ENCODE peak calls at places on chromosome 1, in seven cellular contexts. H is IMR-90, K is SJSA1, Y is keratinocyte, X is ovary, O is psoas muscle, S is HCT116. U is an unnamed sample.

GRCh38 chr1:20727746-20728316 is 4.7 kb downstream of the SH2D5 start:
- DNase-seq in H (no peak), K (no peak), Y (no peak), X (peak; percentile 36), O (no peak), S (no peak), U (no peak)

GRCh38 chr1:202807926-202808757 is at the start of gene KDM5B:
- DNase-seq in H (peak; percentile 78), K (peak; percentile 60), Y (no peak), X (peak; percentile 87), O (peak; percentile 70), S (peak; percentile 40), U (peak; percentile 75)

GRCh38 chr1:9476790-9477463 is 62.3 kb upstream of the SLC25A33 start:
- DNase-seq in H (peak; percentile 40), K (peak; percentile 13), Y (peak; percentile 98), X (no peak), O (no peak), S (no peak), U (no peak)

GRCh38 chr1:59150537-59151386 is 146.1 kb upstream of the FGGY start:
- DNase-seq in H (peak; percentile 100), K (peak; percentile 97), Y (peak; percentile 96), X (peak; percentile 84), O (peak; percentile 87), S (peak; percentile 56), U (peak; percentile 82)

GRCh38 chr1:235160395-235160964 is 570 bp downstream of the RBM34 start:
- DNase-seq in H (peak; percentile 64), K (no peak), Y (no peak), X (no peak), O (no peak), S (peak; percentile 37), U (no peak)

GRCh38 chr1:100810360-100810759 is 84.3 kb downstream of the EXTL2 start:
- DNase-seq in H (peak; percentile 43), K (no peak), Y (no peak), X (no peak), O (no peak), S (no peak), U (no peak)

GRCh38 chr1:202968351-202968750 is 1.3 kb upstream of the CYB5R1 start:
- DNase-seq in H (no peak), K (no peak), Y (no peak), X (no peak), O (no peak), S (no peak), U (no peak)

GRCh38 chr1:111561328-111561727 is 57.9 kb upstream of the ADORA3 start:
- DNase-seq in H (no peak), K (no peak), Y (no peak), X (no peak), O (no peak), S (no peak), U (no peak)

GRCh38 chr1:42886800-42887199 is 40.4 kb downstream of the ZNF691 start:
- DNase-seq in H (no peak), K (no peak), Y (no peak), X (peak; percentile 43), O (no peak), S (no peak), U (no peak)

GRCh38 chr1:60078182-60078581 is 4.6 kb upstream of the C1orf87 start:
- DNase-seq in H (no peak), K (peak; percentile 68), Y (no peak), X (no peak), O (no peak), S (no peak), U (no peak)

GRCh38 chr1:39639333-39640130 is at the start of gene HEYL:
- DNase-seq in H (peak; percentile 19), K (peak; percentile 98), Y (no peak), X (peak; percentile 81), O (peak; percentile 79), S (peak; percentile 65), U (peak; percentile 85)

GRCh38 chr1:35029756-35030155 is 2.0 kb downstream of the ZMYM6 start:
- DNase-seq in H (no peak), K (no peak), Y (no peak), X (no peak), O (no peak), S (no peak), U (no peak)

GRCh38 chr1:198556969-198557368 is 16.5 kb upstream of the ATP6V1G3 start:
- DNase-seq in H (no peak), K (no peak), Y (no peak), X (no peak), O (peak; percentile 16), S (no peak), U (peak; percentile 26)

GRCh38 chr1:22303816-22304215 is 147.8 kb upstream of the ZBTB40 start:
- DNase-seq in H (no peak), K (no peak), Y (no peak), X (no peak), O (no peak), S (no peak), U (no peak)

GRCh38 chr1:27137022-27137542 is 17.8 kb downstream of the SLC9A1 start:
- DNase-seq in H (no peak), K (no peak), Y (no peak), X (no peak), O (peak; percentile 57), S (no peak), U (peak; percentile 67)

GRCh38 chr1:192788184-192788583 is 20.7 kb upstream of the RGS2 start:
- DNase-seq in H (peak; percentile 85), K (peak; percentile 10), Y (no peak), X (no peak), O (peak; percentile 46), S (no peak), U (no peak)

GRCh38 chr1:30657131-30658013 is 66.0 kb downstream of the MATN1 start:
- DNase-seq in H (no peak), K (no peak), Y (no peak), X (peak; percentile 21), O (no peak), S (peak; percentile 35), U (no peak)

GRCh38 chr1:231601775-231602674 is 24.6 kb upstream of the DISC1 start:
- DNase-seq in H (peak; percentile 21), K (no peak), Y (no peak), X (no peak), O (no peak), S (no peak), U (no peak)

GRCh38 chr1:213164561-213164960 is 113.5 kb downstream of the RPS6KC1 start:
- DNase-seq in H (no peak), K (no peak), Y (no peak), X (no peak), O (no peak), S (no peak), U (no peak)

GRCh38 chr1:39852214-39852791 is 31.0 kb downstream of the TRIT1 start:
- DNase-seq in H (peak; percentile 18), K (no peak), Y (no peak), X (no peak), O (no peak), S (no peak), U (no peak)

DNA sequence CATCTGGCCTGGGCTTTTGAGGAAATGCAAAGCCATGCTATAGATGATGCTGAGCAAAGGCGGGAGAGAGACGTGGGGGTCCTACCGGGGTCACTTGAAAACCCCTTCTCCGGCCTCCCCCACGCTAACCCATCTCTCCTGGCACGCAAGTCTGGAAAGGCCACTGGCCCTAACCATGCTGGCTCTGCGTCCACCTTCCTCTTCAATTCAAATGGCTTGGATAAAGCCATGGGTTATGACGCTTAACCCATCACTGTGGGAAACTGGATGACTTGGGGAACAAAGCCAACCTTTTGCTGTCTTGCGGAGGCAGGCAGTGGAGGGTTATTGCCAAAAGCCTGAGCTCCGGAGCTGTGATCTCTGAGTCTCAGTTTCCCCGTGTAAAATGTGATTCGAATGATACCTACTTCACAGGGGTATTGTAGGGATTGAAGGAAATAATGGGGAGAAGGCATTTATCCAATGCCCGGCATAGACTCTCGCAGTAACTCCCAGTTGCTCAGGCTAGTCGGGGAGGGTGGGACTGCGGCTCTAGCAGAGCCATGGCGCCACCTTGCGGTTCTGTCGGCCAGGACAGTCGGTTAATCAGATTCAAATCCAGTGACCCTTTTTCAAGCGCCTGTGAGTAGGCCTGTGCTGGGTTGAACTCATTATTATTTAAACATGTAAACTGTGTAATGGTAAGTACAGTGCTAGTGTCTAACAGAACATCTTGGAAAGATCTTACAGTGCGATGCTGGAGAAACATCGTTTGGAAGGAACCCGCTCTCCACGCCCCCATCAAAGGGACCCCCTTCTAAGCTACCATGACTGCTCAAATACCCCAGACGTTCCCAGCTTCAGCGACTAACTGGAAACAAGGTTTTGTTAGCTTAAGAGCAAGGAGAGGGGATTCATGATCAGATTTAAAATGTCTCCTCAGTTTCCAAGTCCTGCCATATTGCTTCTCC is 20.3 kb downstream of the NEK2 start:
- DNase-seq in H (peak; percentile 84), K (peak; percentile 69), Y (no peak), X (peak; percentile 93), O (peak; percentile 87), S (peak; percentile 67), U (peak; percentile 88)
- H3K4me3 ChIP-seq in H (no peak overlapping the region), K (no peak overlapping the region), Y (no peak overlapping the region), X (no peak overlapping the region), O (no peak overlapping the region), S (no peak overlapping the region), U (peak overlapping the region; percentile 32)

GRCh38 chr1:236204656-236205055 is 62.3 kb downstream of the GPR137B start:
- DNase-seq in H (peak; percentile 30), K (no peak), Y (no peak), X (no peak), O (no peak), S (no peak), U (no peak)

GRCh38 chr1:236204043-236204442 is 61.7 kb downstream of the GPR137B start:
- DNase-seq in H (peak; percentile 65), K (no peak), Y (no peak), X (no peak), O (no peak), S (no peak), U (no peak)

GRCh38 chr1:236206548-236206947 is 64.2 kb downstream of the GPR137B start:
- DNase-seq in H (no peak), K (no peak), Y (no peak), X (no peak), O (peak; percentile 16), S (no peak), U (no peak)

GRCh38 chr1:236200925-236201324 is 58.6 kb downstream of the GPR137B start:
- DNase-seq in H (no peak), K (no peak), Y (no peak), X (no peak), O (no peak), S (no peak), U (no peak)
- H3K9me3 ChIP-seq in H (peaks cover 2% of the 10 kb centered on the region), K (no peaks in the 10 kb centered on the region), Y (no peaks in the 10 kb centered on the region), X (peaks cover 8% of the 10 kb centered on the region), O (peaks cover 13% of the 10 kb centered on the region), S (no peaks in the 10 kb centered on the region), U (peaks cover 68% of the 10 kb centered on the region)

DNA sequence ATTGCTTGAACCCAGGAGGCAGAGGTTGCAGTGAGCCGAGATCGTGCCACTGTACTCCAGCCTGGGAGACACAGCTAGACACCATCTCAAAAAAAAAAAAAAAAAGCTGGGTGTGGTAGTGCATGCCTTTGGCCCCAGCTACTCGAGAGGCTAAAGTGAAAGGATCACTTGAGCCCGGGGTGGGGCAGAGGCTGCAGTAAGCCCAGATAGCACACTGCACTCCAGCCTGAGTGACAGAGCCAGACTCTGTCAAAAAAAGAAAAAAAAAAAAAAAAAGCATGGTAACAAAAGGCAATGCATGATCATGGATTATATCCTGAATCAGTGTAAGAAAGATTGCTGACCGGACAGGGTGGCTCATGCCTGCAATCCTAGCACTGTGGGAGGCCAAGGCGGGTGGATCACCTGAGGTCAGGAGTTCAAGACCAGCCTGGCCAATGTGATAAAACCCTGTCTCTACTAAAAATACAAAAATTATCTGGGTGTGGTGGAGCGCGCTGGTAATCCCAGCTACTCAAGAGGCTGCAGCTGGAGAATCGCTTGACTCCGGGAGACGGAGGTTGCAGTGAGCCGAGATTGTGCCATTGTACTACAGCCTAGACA is 76.3 kb downstream of the RUSC1 start:
- DNase-seq in H (no peak), K (no peak), Y (no peak), X (no peak), O (no peak), S (no peak), U (no peak)
- H3K4me1 ChIP-seq in H (peaks cover 1% of the 10 kb centered on the region), K (no peaks in the 10 kb centered on the region), Y (peaks cover 3% of the 10 kb centered on the region), X (peaks cover 1% of the 10 kb centered on the region), O (no peaks in the 10 kb centered on the region), S (no peaks in the 10 kb centered on the region), U (no peaks in the 10 kb centered on the region)

GRCh38 chr1:78490861-78491310 is at the start of gene PTGFR:
- DNase-seq in H (peak; percentile 36), K (peak; percentile 52), Y (no peak), X (peak; percentile 64), O (peak; percentile 35), S (no peak), U (peak; percentile 16)
- H3K4me3 ChIP-seq in H (peak within 1 kb of the TSS; percentile 61), K (peak within 1 kb of the TSS; percentile 54), Y (peak within 1 kb of the TSS; percentile 24), X (peak within 1 kb of the TSS; percentile 62), O (peak within 1 kb of the TSS; percentile 55), S (no peak within 1 kb of the TSS), U (peak within 1 kb of the TSS; percentile 60)